ENCODE peak calls at places on chromosomes 12 and 14, in nine cellular contexts. N is thoracic aorta; K is CD4-positive, CD25-positive, alpha-beta regulatory T cell; O is right atrium auricular region; Q is CD8-positive, alpha-beta T cell; C is CD8-positive, alpha-beta memory T cell; U is esophagus squamous epithelium; J is naive thymus-derived CD4-positive, alpha-beta T cell; F is aorta. T is an unnamed sample. For H3K9me3, the result is how much of the 10 kb centered on the place peaks cover.

GRCh38 chr14:23660290-23661226 is 24.4 kb downstream of the DHRS2 start:
- DNase-seq in J (no peak), C (peak), F (no peak), K (peak), Q (peak), U (no peak), O (no peak), N (no peak), T (no peak)

GRCh38 chr14:91098591-91098990 is 15.3 kb upstream of the DGLUCY start:
- DNase-seq in C (no peak), F (no peak), N (no peak), O (no peak), U (no peak), J (no peak), Q (no peak), K (no peak), T (no peak)

GRCh38 chr12:6788972-6789905 is at the start of gene CD4:
- DNase-seq in C (no peak), J (peak), K (peak), U (no peak), Q (no peak), N (no peak), O (peak), F (no peak), T (peak)

GRCh38 chr12:131468206-131468605 is 242.7 kb upstream of the SFSWAP start:
- DNase-seq in C (no peak), O (no peak), F (no peak), K (no peak), U (no peak), N (no peak), J (no peak), Q (no peak), T (no peak)

GRCh38 chr12:119052001-119052400 is 70.7 kb downstream of the SRRM4 start:
- DNase-seq in J (no peak), Q (no peak), O (no peak), K (no peak), C (no peak), F (no peak), U (no peak), N (no peak), T (no peak)

GRCh38 chr12:74599932-74600331 is 62.3 kb downstream of the ATXN7L3B start:
- DNase-seq in N (no peak), C (no peak), J (no peak), U (no peak), Q (no peak), K (no peak), F (no peak), O (no peak), T (no peak)

GRCh38 chr12:46609671-46610070 is 216.1 kb downstream of the SLC38A4 start:
- DNase-seq in N (no peak), F (no peak), Q (no peak), U (no peak), O (no peak), C (no peak), J (no peak), K (no peak), T (no peak)

GRCh38 chr12:109523504-109523903 is 46.1 kb downstream of the UBE3B start:
- DNase-seq in C (no peak), O (no peak), Q (no peak), J (no peak), N (no peak), U (no peak), F (no peak), K (no peak), T (no peak)

GRCh38 chr12:23757541-23757962 is 191.9 kb downstream of the SOX5 start:
- DNase-seq in O (no peak), J (no peak), C (no peak), U (no peak), Q (no peak), F (no peak), N (no peak), K (no peak), T (no peak)

GRCh38 chr12:103840399-103840880 is 594 bp downstream of the NT5DC3 start:
- DNase-seq in O (no peak), J (no peak), N (peak), Q (no peak), U (no peak), C (peak), K (peak), F (peak), T (no peak)

GRCh38 chr12:10220398-10221077 is 7.9 kb downstream of the GABARAPL1 start:
- DNase-seq in C (no peak), N (peak), F (peak), Q (no peak), U (no peak), O (peak), K (no peak), J (no peak), T (no peak)

GRCh38 chr14:97021571-97022171 is 224.5 kb downstream of the VRK1 start:
- DNase-seq in U (no peak), O (no peak), Q (no peak), F (no peak), J (no peak), N (no peak), K (no peak), C (no peak), T (no peak)

GRCh38 chr14:20692111-20692751 is 3.7 kb downstream of the ANG start:
- DNase-seq in J (no peak), N (no peak), Q (no peak), K (peak), C (no peak), U (no peak), O (no peak), F (no peak), T (no peak)

GRCh38 chr14:22588419-22589095 is 467 bp downstream of the DAD1 start:
- DNase-seq in K (no peak), J (no peak), U (no peak), N (no peak), F (no peak), O (no peak), C (no peak), Q (no peak), T (no peak)

GRCh38 chr12:52082988-52083637 is 3.6 kb downstream of the SMIM41 start:
- DNase-seq in F (peak), J (peak), N (no peak), Q (peak), K (peak), U (no peak), C (peak), O (peak), T (peak)

GRCh38 chr12:131049002-131049401 is 95.3 kb downstream of the ADGRD1 start:
- DNase-seq in K (no peak), J (no peak), U (no peak), N (no peak), C (no peak), Q (no peak), O (no peak), F (peak), T (no peak)

GRCh38 chr12:102433304-102433703 is 47.1 kb downstream of the IGF1 start:
- DNase-seq in Q (no peak), C (no peak), J (no peak), N (no peak), O (no peak), U (no peak), F (no peak), K (no peak), T (no peak)

GRCh38 chr12:19191089-19191488 is 61.6 kb downstream of the PLEKHA5 start:
- DNase-seq in J (no peak), Q (no peak), F (no peak), N (no peak), U (no peak), K (no peak), O (no peak), C (no peak), T (no peak)

GRCh38 chr12:5309654-5310053 is 122.3 kb upstream of the NTF3 start:
- DNase-seq in O (no peak), K (no peak), J (no peak), N (no peak), F (no peak), U (no peak), Q (no peak), C (no peak), T (no peak)

GRCh38 chr12:10366875-10367274 is 23.0 kb downstream of the KLRK1 start:
- DNase-seq in C (no peak), N (no peak), K (no peak), J (peak), O (no peak), F (no peak), Q (no peak), U (no peak), T (no peak)

GRCh38 chr14:103488960-103489359 is 33.7 kb downstream of the CKB start:
- DNase-seq in J (no peak), U (no peak), Q (no peak), C (no peak), F (no peak), O (peak), N (no peak), K (no peak), T (no peak)

GRCh38 chr14:90355540-90356518 is 24.1 kb upstream of the NRDE2 start:
- DNase-seq in C (no peak), J (no peak), N (no peak), F (no peak), U (no peak), O (no peak), K (no peak), Q (no peak), T (no peak)

GRCh38 chr12:60231976-60232907 is 636.4 kb downstream of the SLC16A7 start:
- DNase-seq in K (no peak), O (no peak), J (no peak), Q (no peak), U (no peak), F (no peak), C (no peak), N (no peak), T (no peak)

GRCh38 chr14:105774001-105774400 is 247.6 kb downstream of the TMEM121 start:
- DNase-seq in K (no peak), J (no peak), C (no peak), F (no peak), U (no peak), N (no peak), Q (no peak), O (no peak), T (no peak)

GRCh38 chr14:105776924-105777323 is 250.5 kb downstream of the TMEM121 start:
- DNase-seq in K (no peak), Q (no peak), U (no peak), N (no peak), F (no peak), O (no peak), C (no peak), J (no peak), T (no peak)

GRCh38 chr14:105773584-105773983 is 247.2 kb downstream of the TMEM121 start:
- DNase-seq in C (no peak), Q (no peak), K (no peak), J (no peak), N (no peak), F (no peak), U (no peak), O (no peak), T (no peak)
- H3K9me3 ChIP-seq in C (under half), Q (under half), K (under half), J (under half), N (under half), F (under half), U (under half), O (under half), T (under half)

DNA sequence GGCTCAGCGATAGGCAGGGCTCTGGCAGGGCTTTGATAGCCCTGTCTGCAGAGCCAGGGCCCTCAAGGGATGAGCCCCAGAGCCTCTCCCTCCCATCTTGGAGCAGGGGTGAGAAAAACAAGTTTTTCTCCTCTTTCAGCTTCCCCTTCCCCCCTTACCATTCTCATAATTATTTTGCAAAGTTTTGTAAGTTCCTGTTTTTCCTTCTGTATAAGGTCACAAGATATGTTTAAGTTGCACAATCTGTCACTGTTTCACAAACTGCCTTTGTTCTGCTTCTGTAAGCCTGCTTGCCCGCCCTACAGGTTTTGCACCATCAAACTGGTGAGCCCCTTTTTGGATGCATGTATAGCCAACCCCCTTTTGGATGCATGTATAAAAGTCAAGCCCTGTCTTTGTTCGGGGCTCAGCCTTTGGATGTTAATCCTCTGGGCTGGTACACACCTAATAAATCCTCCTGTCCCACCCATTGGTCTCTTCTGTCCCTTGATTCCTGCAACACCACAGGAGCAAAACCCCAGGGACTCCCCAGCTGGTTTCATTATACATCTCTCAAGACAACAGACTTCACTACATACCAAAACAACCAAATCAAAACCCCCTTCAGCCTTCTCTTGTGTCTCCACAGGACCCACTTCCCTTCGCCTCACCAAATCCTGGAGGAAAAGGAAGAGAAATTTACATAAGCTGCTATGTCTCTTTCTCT is 52.5 kb upstream of the RESF1 start:
- DNase-seq in O (no peak), U (no peak), K (no peak), F (no peak), J (no peak), Q (no peak), C (no peak), N (no peak), T (no peak)
- H3K9me3 ChIP-seq in O (under half), U (under half), K (under half), F (under half), J (under half), Q (under half), C (under half), N (under half), T (under half)

GRCh38 chr14:101408077-101408831 is 153.0 kb upstream of the DIO3 start:
- DNase-seq in U (no peak), F (no peak), Q (no peak), N (no peak), K (no peak), C (no peak), J (no peak), O (no peak), T (no peak)

GRCh38 chr14:101411151-101411550 is 150.1 kb upstream of the DIO3 start:
- DNase-seq in F (no peak), N (no peak), K (no peak), Q (no peak), U (no peak), O (no peak), C (no peak), J (no peak), T (no peak)

GRCh38 chr14:101409006-101409543 is 152.2 kb upstream of the DIO3 start:
- DNase-seq in C (no peak), K (no peak), O (no peak), J (no peak), U (no peak), F (no peak), Q (no peak), N (no peak), T (no peak)

GRCh38 chr14:101411770-101412169 is 149.5 kb upstream of the DIO3 start:
- DNase-seq in K (no peak), C (no peak), O (no peak), U (no peak), Q (no peak), N (no peak), F (no peak), J (no peak), T (no peak)

GRCh38 chr14:101410126-101410525 is 151.2 kb upstream of the DIO3 start:
- DNase-seq in F (no peak), U (no peak), N (no peak), Q (no peak), O (no peak), J (no peak), K (no peak), C (no peak), T (no peak)
- H3K9me3 ChIP-seq in F (under half), U (under half), N (under half), Q (under half), O (under half), J (under half), K (under half), C (under half), T (under half)

GRCh38 chr14:85125331-85125730 is 404.6 kb upstream of the FLRT2 start:
- DNase-seq in O (no peak), K (no peak), Q (no peak), N (no peak), F (no peak), J (no peak), U (no peak), C (no peak), T (no peak)
- H3K9me3 ChIP-seq in O (under half), K (under half), Q (under half), N (under half), F (under half), J (under half), U (under half), C (under half), T (under half)

GRCh38 chr14:29802211-29802610 is 125.4 kb downstream of the PRKD1 start:
- DNase-seq in O (no peak), U (no peak), N (no peak), F (no peak), J (no peak), K (no peak), Q (no peak), C (no peak), T (no peak)
- H3K9me3 ChIP-seq in O (under half), U (under half), N (under half), F (under half), J (under half), K (under half), Q (under half), C (under half), T (under half)

T was measured in DND-41.